ENCODE peak calls at places on chromosomes 3 and 15, in five cellular contexts. One of them, this sample, is unnamed. For H3K4me1, the result is how much of the 10 kb centered on the place peaks cover.

GRCh38 chr3:151879684-151880282 is 6.3 kb downstream of the SUCNR1 start:
- DNase-seq in sigmoid colon: no peak
- DNase-seq in upper lobe of left lung: no peak
- DNase-seq in ovary: no peak
- DNase-seq in A549: no peak
- DNase-seq in this sample: no peak

GRCh38 chr15:60385620-60386552 is 11.9 kb downstream of the ANXA2 start:
- DNase-seq in sigmoid colon: no peak
- DNase-seq in upper lobe of left lung: no peak
- DNase-seq in ovary: no peak
- DNase-seq in A549: peak
- DNase-seq in this sample: no peak

GRCh38 chr15:52735231-52736089 is 54.7 kb downstream of the ONECUT1 start:
- DNase-seq in sigmoid colon: peak
- DNase-seq in upper lobe of left lung: peak
- DNase-seq in ovary: peak
- DNase-seq in A549: peak
- DNase-seq in this sample: peak

GRCh38 chr3:128549283-128550112 is 56.5 kb upstream of the GATA2 start:
- DNase-seq in sigmoid colon: no peak
- DNase-seq in upper lobe of left lung: peak
- DNase-seq in ovary: peak
- DNase-seq in A549: no peak
- DNase-seq in this sample: no peak

GRCh38 chr15:39171944-39172368 is 408.9 kb upstream of the THBS1 start:
- DNase-seq in sigmoid colon: peak
- DNase-seq in upper lobe of left lung: peak
- DNase-seq in ovary: peak
- DNase-seq in A549: peak
- DNase-seq in this sample: peak

GRCh38 chr15:73800662-73801345 is 47.7 kb upstream of the INSYN1 start:
- DNase-seq in sigmoid colon: peak
- DNase-seq in upper lobe of left lung: no peak
- DNase-seq in ovary: peak
- DNase-seq in A549: peak
- DNase-seq in this sample: no peak

GRCh38 chr15:52392008-52392687 is 96.5 kb upstream of the MYO5C start:
- DNase-seq in sigmoid colon: no peak
- DNase-seq in upper lobe of left lung: no peak
- DNase-seq in ovary: no peak
- DNase-seq in A549: peak
- DNase-seq in this sample: no peak

GRCh38 chr3:139935071-139935865 is at the start of gene CLSTN2:
- DNase-seq in sigmoid colon: peak
- DNase-seq in upper lobe of left lung: peak
- DNase-seq in ovary: peak
- DNase-seq in A549: peak
- DNase-seq in this sample: peak

GRCh38 chr3:126745760-126746394 is 41.8 kb downstream of the CHCHD6 start:
- DNase-seq in sigmoid colon: no peak
- DNase-seq in upper lobe of left lung: peak
- DNase-seq in ovary: peak
- DNase-seq in A549: peak
- DNase-seq in this sample: peak

GRCh38 chr15:65796610-65797012 is 4.5 kb upstream of the DENND4A start:
- DNase-seq in sigmoid colon: no peak
- DNase-seq in upper lobe of left lung: no peak
- DNase-seq in ovary: no peak
- DNase-seq in A549: peak
- DNase-seq in this sample: no peak

GRCh38 chr3:32451049-32451659 is 51.5 kb downstream of the CMTM6 start:
- DNase-seq in sigmoid colon: no peak
- DNase-seq in upper lobe of left lung: peak
- DNase-seq in ovary: no peak
- DNase-seq in A549: no peak
- DNase-seq in this sample: no peak

GRCh38 chr15:75348034-75348562 is 1.3 kb downstream of the NEIL1 start:
- DNase-seq in sigmoid colon: no peak
- DNase-seq in upper lobe of left lung: no peak
- DNase-seq in ovary: peak
- DNase-seq in A549: no peak
- DNase-seq in this sample: no peak

GRCh38 chr15:49225572-49226281 is 55.7 kb downstream of the GALK2 start:
- DNase-seq in sigmoid colon: no peak
- DNase-seq in upper lobe of left lung: no peak
- DNase-seq in ovary: no peak
- DNase-seq in A549: peak
- DNase-seq in this sample: no peak

GRCh38 chr3:188052229-188052965 is 101.6 kb upstream of the LPP start:
- DNase-seq in sigmoid colon: peak
- DNase-seq in upper lobe of left lung: peak
- DNase-seq in ovary: peak
- DNase-seq in A549: no peak
- DNase-seq in this sample: peak

GRCh38 chr15:39491917-39492490 is 88.9 kb upstream of the THBS1 start:
- DNase-seq in sigmoid colon: no peak
- DNase-seq in upper lobe of left lung: no peak
- DNase-seq in ovary: no peak
- DNase-seq in A549: no peak
- DNase-seq in this sample: no peak

GRCh38 chr3:108780235-108780634 is 23.0 kb upstream of the RETNLB start:
- DNase-seq in sigmoid colon: no peak
- DNase-seq in upper lobe of left lung: no peak
- DNase-seq in ovary: no peak
- DNase-seq in A549: no peak
- DNase-seq in this sample: no peak

GRCh38 chr3:169458323-169458722 is 205.2 kb downstream of the MECOM start:
- DNase-seq in sigmoid colon: no peak
- DNase-seq in upper lobe of left lung: no peak
- DNase-seq in ovary: no peak
- DNase-seq in A549: no peak
- DNase-seq in this sample: no peak

DNA sequence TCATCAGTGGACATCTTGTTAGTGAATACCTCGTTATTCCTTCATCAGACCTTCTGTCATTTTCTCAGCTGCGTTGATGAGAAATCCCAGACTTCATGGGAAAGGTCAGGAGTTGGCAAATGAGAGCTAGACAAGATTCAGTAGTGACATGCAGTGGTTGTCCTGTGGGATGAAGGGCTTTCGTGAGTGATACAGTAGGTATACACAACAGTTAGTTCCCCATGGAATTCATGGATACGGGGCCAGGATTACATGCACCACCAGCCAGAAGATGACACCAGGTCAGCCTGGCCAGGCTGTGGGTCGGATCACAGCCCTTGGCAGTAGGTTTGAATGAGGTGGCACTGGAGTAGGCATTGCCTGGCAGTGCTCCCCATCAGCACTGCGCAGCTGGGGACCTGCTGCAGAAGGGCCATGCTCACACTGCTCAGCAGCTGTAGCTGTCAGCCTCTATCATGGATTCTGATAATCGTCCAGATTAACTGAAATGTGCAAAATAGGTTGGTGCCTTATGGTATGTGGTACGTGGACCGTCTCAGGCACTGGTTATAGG is 150.1 kb downstream of the SLCO3A1 start:
- DNase-seq in sigmoid colon: no peak
- DNase-seq in upper lobe of left lung: no peak
- DNase-seq in ovary: no peak
- DNase-seq in A549: no peak
- DNase-seq in this sample: no peak
- TF ChIP-seq EP300 in sigmoid colon: no peak
- TF ChIP-seq EP300 in upper lobe of left lung: no peak
- TF ChIP-seq EP300 in ovary: no peak
- TF ChIP-seq EP300 in A549: no peak
- TF ChIP-seq EP300 in this sample: no peak

DNA sequence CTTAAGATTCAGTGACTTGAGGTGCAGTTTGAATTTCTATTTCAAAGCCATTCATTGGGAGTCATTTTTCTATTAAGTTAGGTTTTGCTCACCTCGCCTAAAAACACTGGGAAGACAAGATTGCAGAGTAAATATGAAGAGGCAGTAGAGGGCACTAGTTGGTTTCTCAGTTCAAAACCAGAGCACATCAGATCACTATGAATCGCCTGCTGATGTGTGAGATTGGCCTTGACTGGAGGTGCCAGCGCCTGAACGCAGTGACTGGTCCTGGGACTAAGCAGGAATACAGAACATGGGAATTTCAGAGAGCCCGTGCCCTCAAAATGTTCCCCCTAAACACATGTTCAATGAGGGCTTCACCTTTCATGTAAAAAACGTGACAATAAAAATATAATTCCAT is 229.0 kb downstream of the ITPR1 start:
- DNase-seq in sigmoid colon: no peak
- DNase-seq in upper lobe of left lung: peak
- DNase-seq in ovary: peak
- DNase-seq in A549: peak
- DNase-seq in this sample: peak
- H3K4me1 ChIP-seq in sigmoid colon: half or more
- H3K4me1 ChIP-seq in upper lobe of left lung: under half
- H3K4me1 ChIP-seq in ovary: under half
- H3K4me1 ChIP-seq in A549: under half
- H3K4me1 ChIP-seq in this sample: under half

DNA sequence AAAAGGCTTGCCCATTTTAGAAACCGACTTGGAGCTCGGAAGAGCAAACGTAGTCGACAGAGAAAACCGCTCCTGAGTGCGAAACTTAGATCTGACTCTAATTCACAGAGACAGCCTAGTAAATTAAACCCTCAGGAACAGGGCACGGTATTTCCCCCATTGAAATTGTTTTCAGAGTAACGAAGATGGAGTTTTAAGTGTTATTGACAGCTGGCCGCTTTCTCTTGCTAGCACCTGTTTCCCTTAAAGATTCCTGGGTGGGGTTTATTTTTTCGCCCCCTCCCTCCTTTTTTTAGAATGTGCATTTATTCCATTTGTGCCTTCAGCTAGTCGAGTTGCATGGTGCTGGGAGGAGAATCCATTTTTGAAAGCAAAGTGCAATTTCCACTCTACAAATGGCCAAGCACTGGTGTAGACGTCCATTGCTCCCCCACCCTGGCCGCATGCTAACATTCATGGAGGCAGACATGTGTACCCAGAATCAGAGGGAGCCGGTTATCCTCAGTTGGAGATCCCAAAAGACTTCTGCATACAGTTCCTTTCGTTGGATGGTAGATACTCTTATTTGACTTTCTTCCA is 532.0 kb upstream of the SEMA6D start:
- DNase-seq in sigmoid colon: no peak
- DNase-seq in upper lobe of left lung: no peak
- DNase-seq in ovary: no peak
- DNase-seq in A549: no peak
- DNase-seq in this sample: no peak
- H3K4me3 ChIP-seq in sigmoid colon: peak
- H3K4me3 ChIP-seq in upper lobe of left lung: peak
- H3K4me3 ChIP-seq in ovary: no peak
- H3K4me3 ChIP-seq in A549: no peak
- H3K4me3 ChIP-seq in this sample: peak

DNA sequence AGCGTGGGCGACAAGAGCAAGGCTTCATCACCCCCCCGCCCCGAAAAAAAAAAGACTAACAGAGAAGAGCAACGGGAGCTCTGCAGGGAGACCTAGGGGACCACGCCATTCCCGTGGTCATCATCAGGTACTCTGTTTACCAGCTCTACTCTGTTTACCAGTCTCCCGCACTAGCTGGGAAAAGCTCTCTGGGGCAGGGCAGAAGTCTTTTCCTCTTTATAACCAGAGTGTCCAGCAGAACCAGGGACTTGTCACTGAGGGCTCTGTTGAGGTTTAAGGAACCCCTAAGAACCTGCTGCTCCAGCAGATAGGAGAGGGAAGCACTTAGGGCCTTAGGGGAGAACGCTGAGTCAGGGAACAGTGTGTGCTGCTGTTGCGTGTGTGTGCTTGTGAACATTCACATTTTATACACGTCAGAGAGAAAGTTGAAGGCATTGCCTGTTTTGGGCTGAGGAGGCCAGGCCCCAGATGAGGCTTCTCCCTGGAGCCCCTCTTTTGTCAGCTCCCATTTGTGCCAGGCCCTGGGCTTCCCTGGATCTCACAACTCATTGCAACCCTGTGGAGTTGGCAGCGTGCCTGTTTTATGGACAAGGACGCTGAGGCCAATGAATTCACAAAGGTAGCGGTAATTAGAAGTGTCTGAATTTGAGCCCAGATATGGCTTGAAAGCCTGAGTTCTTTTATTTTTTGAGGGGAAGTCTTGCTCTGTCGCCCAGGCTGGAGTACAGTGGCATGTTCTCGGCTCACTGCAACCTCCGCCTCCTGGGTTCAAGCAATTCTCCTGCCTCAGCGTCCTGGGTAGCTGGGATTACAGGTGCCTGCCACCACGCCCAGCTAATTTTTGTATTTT is 24.2 kb upstream of the ERICH6 start:
- DNase-seq in sigmoid colon: no peak
- DNase-seq in upper lobe of left lung: peak
- DNase-seq in ovary: no peak
- DNase-seq in A549: no peak
- DNase-seq in this sample: peak
- TF ChIP-seq EP300 in sigmoid colon: peak
- TF ChIP-seq EP300 in upper lobe of left lung: peak
- TF ChIP-seq EP300 in ovary: no peak
- TF ChIP-seq EP300 in A549: no peak
- TF ChIP-seq EP300 in this sample: no peak

DNA sequence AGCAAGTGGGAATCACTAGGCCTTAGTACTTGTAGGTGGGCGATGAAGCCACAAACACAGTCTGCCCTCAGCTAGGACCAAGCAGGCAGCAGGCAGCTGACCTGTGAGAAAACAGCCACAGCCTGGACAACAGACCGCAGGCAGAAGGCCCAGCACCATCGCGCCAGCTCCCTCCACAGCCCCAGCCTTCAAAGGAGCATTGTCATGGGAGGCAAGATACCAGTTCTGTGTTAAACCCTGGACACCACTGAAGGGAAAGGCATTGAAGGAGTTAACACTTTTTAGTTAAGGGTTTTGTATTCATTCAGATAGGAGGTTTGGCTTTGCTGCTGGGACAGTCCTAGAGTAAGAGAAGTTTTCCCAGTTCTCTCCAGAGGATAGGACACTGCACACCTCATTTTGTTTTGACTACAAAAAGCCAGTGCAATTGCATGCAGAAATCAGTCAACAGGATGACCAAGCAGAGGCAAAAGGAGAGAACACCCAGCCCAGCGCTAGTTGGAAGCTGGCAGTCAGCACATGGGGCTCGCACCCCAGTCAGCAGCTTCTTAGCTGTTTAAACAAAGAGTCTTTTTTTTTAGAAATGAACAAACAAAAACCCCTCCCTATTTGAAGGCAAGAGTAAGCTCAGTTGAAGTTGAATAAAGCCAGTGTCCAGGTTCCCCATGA is 286.1 kb upstream of the TPM1 start:
- DNase-seq in sigmoid colon: no peak
- DNase-seq in upper lobe of left lung: no peak
- DNase-seq in ovary: no peak
- DNase-seq in A549: no peak
- DNase-seq in this sample: no peak
- H3K4me1 ChIP-seq in sigmoid colon: under half
- H3K4me1 ChIP-seq in upper lobe of left lung: under half
- H3K4me1 ChIP-seq in ovary: under half
- H3K4me1 ChIP-seq in A549: under half
- H3K4me1 ChIP-seq in this sample: under half

DNA sequence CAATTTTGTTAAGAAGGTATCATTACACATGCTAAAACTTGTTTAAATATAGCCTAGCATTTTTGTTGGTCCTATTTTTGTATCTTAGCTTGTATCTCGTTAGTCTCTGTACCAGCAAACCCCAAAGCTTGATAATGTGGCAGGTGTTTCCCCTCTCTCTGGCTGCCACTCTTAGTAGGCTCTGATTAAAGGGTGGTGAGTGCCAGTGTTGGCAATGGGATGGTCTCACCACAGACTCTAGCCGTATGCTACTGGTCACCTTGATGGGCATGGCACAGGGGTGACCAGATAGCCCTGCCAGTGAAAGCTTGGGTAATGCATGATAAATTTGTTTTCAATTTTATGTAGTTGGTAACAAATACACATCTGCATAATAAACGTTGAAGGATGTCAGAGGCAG is 188.3 kb downstream of the CFAP20DC start:
- DNase-seq in sigmoid colon: no peak
- DNase-seq in upper lobe of left lung: no peak
- DNase-seq in ovary: no peak
- DNase-seq in A549: no peak
- DNase-seq in this sample: no peak
- H3K4me3 ChIP-seq in sigmoid colon: no peak
- H3K4me3 ChIP-seq in upper lobe of left lung: no peak
- H3K4me3 ChIP-seq in ovary: no peak
- H3K4me3 ChIP-seq in A549: no peak
- H3K4me3 ChIP-seq in this sample: no peak